ENCODE peak calls at places on chromosomes 12 and 14, in six cellular contexts. One of them, this sample, is unnamed.
A peak's percentile ranks its signal among the peaks of the same experiment; 100 is the strongest.

GRCh38 chr12:90712671-90713070 is 242.3 kb downstream of the CCER1 start:
- DNase-seq in HepG2: no peak
- DNase-seq in GM12891: no peak
- DNase-seq in GM12878: no peak
- DNase-seq in K562: no peak
- DNase-seq in H1: no peak
- DNase-seq in this sample: no peak

GRCh38 chr12:52395761-52396434 is 10.2 kb downstream of the KRT82 start:
- DNase-seq in HepG2: peak; percentile 33
- DNase-seq in GM12891: no peak
- DNase-seq in H1: peak; percentile 87
- DNase-seq in GM12878: no peak
- DNase-seq in K562: peak; percentile 57
- DNase-seq in this sample: no peak

GRCh38 chr14:77991128-77991772 is 178.9 kb upstream of the NRXN3 start:
- DNase-seq in GM12891: peak; percentile 15
- DNase-seq in GM12878: no peak
- DNase-seq in H1: no peak
- DNase-seq in HepG2: peak; percentile 7
- DNase-seq in K562: no peak
- DNase-seq in this sample: no peak

GRCh38 chr12:10196210-10196609 is 16.5 kb upstream of the GABARAPL1 start:
- DNase-seq in H1: no peak
- DNase-seq in HepG2: no peak
- DNase-seq in GM12878: peak; percentile 37
- DNase-seq in K562: no peak
- DNase-seq in GM12891: peak; percentile 32
- DNase-seq in this sample: peak; percentile 22

GRCh38 chr12:105995986-105996385 is 142.8 kb downstream of the NUAK1 start:
- DNase-seq in H1: no peak
- DNase-seq in HepG2: no peak
- DNase-seq in GM12891: no peak
- DNase-seq in GM12878: no peak
- DNase-seq in K562: no peak
- DNase-seq in this sample: no peak

GRCh38 chr14:83632375-83632774 is 1897.6 kb upstream of the FLRT2 start:
- DNase-seq in H1: no peak
- DNase-seq in GM12891: no peak
- DNase-seq in HepG2: no peak
- DNase-seq in GM12878: no peak
- DNase-seq in K562: no peak
- DNase-seq in this sample: no peak

GRCh38 chr12:101051901-101052550 is 158.0 kb downstream of the SLC5A8 start:
- DNase-seq in GM12891: no peak
- DNase-seq in K562: no peak
- DNase-seq in HepG2: peak; percentile 88
- DNase-seq in GM12878: no peak
- DNase-seq in H1: no peak
- DNase-seq in this sample: no peak

GRCh38 chr12:110600254-110600653 is 13.7 kb upstream of the TCTN1 start:
- DNase-seq in GM12891: no peak
- DNase-seq in HepG2: peak; percentile 70
- DNase-seq in K562: no peak
- DNase-seq in GM12878: no peak
- DNase-seq in H1: no peak
- DNase-seq in this sample: no peak

GRCh38 chr14:72545411-72546311 is 348.2 kb downstream of the DPF3 start:
- DNase-seq in GM12891: no peak
- DNase-seq in H1: no peak
- DNase-seq in HepG2: no peak
- DNase-seq in K562: no peak
- DNase-seq in GM12878: no peak
- DNase-seq in this sample: no peak

GRCh38 chr14:103078420-103078749 is 5.6 kb upstream of the LBHD2 start:
- DNase-seq in GM12878: peak; percentile 48
- DNase-seq in H1: no peak
- DNase-seq in HepG2: peak; percentile 73
- DNase-seq in GM12891: peak; percentile 79
- DNase-seq in K562: peak; percentile 63
- DNase-seq in this sample: peak; percentile 76

GRCh38 chr12:48351022-48351708 is 446 bp upstream of the ZNF641 start:
- DNase-seq in K562: no peak
- DNase-seq in H1: no peak
- DNase-seq in HepG2: peak; percentile 47
- DNase-seq in GM12878: no peak
- DNase-seq in GM12891: no peak
- DNase-seq in this sample: no peak

GRCh38 chr12:31589582-31589895 is 1.4 kb downstream of the DENND5B start:
- DNase-seq in HepG2: no peak
- DNase-seq in GM12878: no peak
- DNase-seq in H1: no peak
- DNase-seq in K562: no peak
- DNase-seq in GM12891: peak; percentile 46
- DNase-seq in this sample: peak; percentile 42

GRCh38 chr14:102900631-102901571 is 21.6 kb upstream of the AMN start:
- DNase-seq in GM12891: peak; percentile 37
- DNase-seq in H1: no peak
- DNase-seq in HepG2: no peak
- DNase-seq in K562: no peak
- DNase-seq in GM12878: no peak
- DNase-seq in this sample: no peak

GRCh38 chr12:38890102-38890501 is 15.3 kb downstream of the CPNE8 start:
- DNase-seq in GM12878: no peak
- DNase-seq in K562: no peak
- DNase-seq in H1: no peak
- DNase-seq in HepG2: no peak
- DNase-seq in GM12891: no peak
- DNase-seq in this sample: no peak

GRCh38 chr12:86196465-86196864 is 59.7 kb downstream of the MGAT4C start:
- DNase-seq in GM12891: no peak
- DNase-seq in HepG2: no peak
- DNase-seq in H1: no peak
- DNase-seq in GM12878: no peak
- DNase-seq in K562: no peak
- DNase-seq in this sample: no peak

GRCh38 chr12:86193931-86194330 is 62.3 kb downstream of the MGAT4C start:
- DNase-seq in GM12878: no peak
- DNase-seq in GM12891: no peak
- DNase-seq in HepG2: no peak
- DNase-seq in H1: no peak
- DNase-seq in K562: no peak
- DNase-seq in this sample: no peak

GRCh38 chr12:86194721-86195120 is 61.5 kb downstream of the MGAT4C start:
- DNase-seq in HepG2: no peak
- DNase-seq in H1: no peak
- DNase-seq in K562: no peak
- DNase-seq in GM12891: no peak
- DNase-seq in GM12878: no peak
- DNase-seq in this sample: no peak
- TF ChIP-seq POLR2A in HepG2: no peak
- TF ChIP-seq POLR2A in H1: no peak
- TF ChIP-seq POLR2A in K562: no peak
- TF ChIP-seq POLR2A in GM12891: no peak
- TF ChIP-seq POLR2A in GM12878: no peak
- TF ChIP-seq POLR2A in this sample: no peak

DNA sequence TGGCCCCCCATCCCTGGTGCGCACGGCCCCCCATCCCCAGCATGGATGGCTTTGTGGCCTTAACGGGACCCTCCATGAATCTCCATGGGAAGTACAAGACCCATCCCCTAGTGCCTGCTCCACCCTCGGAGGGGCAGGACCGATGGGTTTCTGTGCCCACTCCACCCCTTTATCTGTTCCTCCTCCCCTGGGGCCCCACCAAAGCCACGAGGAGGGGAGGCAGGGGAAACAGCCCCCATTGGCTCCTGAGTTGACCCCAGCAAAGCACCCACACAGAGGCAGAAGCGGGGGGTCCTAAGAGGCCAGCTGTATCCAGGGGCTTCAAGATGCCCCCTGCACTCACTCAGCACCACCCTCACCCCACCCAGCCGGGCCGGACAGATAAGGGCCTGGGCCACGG is 36.1 kb upstream of the TMEM179 start:
- DNase-seq in K562: no peak
- DNase-seq in HepG2: no peak
- DNase-seq in GM12878: no peak
- DNase-seq in H1: no peak
- DNase-seq in GM12891: no peak
- DNase-seq in this sample: no peak
- TF ChIP-seq POLR2AphosphoS5 in K562: no peak
- TF ChIP-seq POLR2AphosphoS5 in HepG2: no peak
- TF ChIP-seq POLR2AphosphoS5 in GM12878: no peak
- TF ChIP-seq POLR2AphosphoS5 in H1: no peak
- TF ChIP-seq POLR2AphosphoS5 in GM12891: no peak
- TF ChIP-seq POLR2AphosphoS5 in this sample: no peak

GRCh38 chr12:14239935-14240872 is 125.3 kb upstream of the ATF7IP start:
- DNase-seq in H1: peak; percentile 52
- DNase-seq in HepG2: no peak
- DNase-seq in K562: no peak
- DNase-seq in GM12878: peak; percentile 75
- DNase-seq in GM12891: no peak
- DNase-seq in this sample: no peak
- TF ChIP-seq TAF1 in H1: no peak
- TF ChIP-seq TAF1 in HepG2: no peak
- TF ChIP-seq TAF1 in K562: no peak
- TF ChIP-seq TAF1 in GM12878: no peak
- TF ChIP-seq TAF1 in GM12891: no peak
- TF ChIP-seq TAF1 in this sample: no peak

DNA sequence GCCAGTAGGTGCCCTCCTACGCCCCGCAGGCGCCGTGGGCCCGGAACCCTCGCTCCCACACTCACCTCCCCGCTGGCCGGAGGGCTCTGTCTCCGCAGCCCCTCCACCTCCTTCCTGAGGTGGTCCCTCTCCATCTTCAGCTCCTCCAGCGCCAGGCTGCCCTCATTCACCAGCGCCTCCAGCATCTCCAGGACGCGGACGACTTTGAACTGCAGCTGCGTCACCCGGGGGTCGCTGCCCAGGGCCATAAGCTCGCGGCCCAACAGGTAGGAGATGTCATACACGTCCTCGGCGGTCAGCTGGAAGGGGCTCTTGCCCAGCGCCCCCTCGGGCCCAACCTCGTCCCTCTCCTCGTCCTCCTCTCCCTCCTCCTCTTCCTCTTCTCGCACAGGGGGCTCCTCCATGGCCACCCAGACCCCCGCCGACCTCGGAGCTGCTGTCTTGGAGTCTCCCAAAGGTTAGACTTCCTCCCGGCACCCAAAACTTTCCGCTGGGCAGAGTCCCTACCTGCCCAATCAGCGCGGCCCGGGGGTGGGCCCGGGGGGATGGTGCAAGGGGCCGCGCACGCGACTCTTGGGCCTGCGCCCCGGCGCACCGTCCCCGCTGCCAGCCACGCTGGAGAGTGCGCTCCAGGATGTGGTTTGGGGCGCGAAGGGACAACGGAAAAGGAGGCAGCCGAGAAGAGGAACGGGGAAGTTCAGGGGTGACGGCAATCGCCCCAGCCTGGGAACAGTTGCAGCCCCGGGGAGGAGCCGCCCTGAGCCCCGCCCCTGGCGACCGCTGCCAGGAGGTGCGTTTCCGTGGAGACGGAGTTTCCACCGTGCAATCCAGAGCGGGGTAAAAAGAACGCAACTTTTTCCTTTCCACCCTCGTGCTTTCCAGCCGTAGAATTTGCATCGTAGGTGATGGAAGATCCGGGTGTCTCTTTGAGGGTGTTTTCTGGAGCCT is at the start of gene RILPL2:
- DNase-seq in K562: peak; percentile 88
- DNase-seq in GM12891: peak; percentile 80
- DNase-seq in GM12878: peak; percentile 86
- DNase-seq in HepG2: peak; percentile 49
- DNase-seq in H1: peak; percentile 89
- DNase-seq in this sample: peak; percentile 88
- TF ChIP-seq POLR2A in K562: peak; percentile 64
- TF ChIP-seq POLR2A in GM12891: peak; percentile 55
- TF ChIP-seq POLR2A in GM12878: peak; percentile 81
- TF ChIP-seq POLR2A in HepG2: peak; percentile 42
- TF ChIP-seq POLR2A in H1: no peak
- TF ChIP-seq POLR2A in this sample: peak; percentile 71

DNA sequence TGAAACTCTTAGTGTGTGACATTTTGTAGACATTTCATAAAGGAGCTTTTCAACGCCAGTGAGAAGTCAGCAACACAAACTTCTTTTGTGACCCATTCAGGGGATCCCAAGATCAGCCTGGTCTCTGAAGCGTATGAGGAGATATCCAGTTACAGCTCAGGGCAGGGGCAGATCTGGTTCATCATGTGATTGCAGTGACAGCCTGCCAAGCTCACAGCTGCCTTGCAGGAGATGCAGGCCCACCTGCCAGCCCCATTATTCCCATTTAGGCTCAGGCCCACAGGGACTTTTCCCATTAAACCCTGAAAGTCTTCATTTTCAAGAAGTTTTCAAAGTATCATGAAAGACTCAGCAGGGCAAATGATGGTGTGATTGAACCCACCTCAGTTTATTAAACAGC is 38.3 kb downstream of the SRGAP1 start:
- DNase-seq in GM12891: no peak
- DNase-seq in H1: no peak
- DNase-seq in HepG2: no peak
- DNase-seq in K562: no peak
- DNase-seq in GM12878: no peak
- DNase-seq in this sample: no peak
- TF ChIP-seq POLR2AphosphoS5 in GM12891: no peak
- TF ChIP-seq POLR2AphosphoS5 in H1: no peak
- TF ChIP-seq POLR2AphosphoS5 in HepG2: no peak
- TF ChIP-seq POLR2AphosphoS5 in K562: no peak
- TF ChIP-seq POLR2AphosphoS5 in GM12878: no peak
- TF ChIP-seq POLR2AphosphoS5 in this sample: no peak

GRCh38 chr12:63846249-63846967 is 1.9 kb downstream of the SRGAP1 start:
- DNase-seq in HepG2: no peak
- DNase-seq in K562: no peak
- DNase-seq in GM12891: no peak
- DNase-seq in H1: no peak
- DNase-seq in GM12878: no peak
- DNase-seq in this sample: no peak
- TF ChIP-seq TAF1 in HepG2: no peak
- TF ChIP-seq TAF1 in K562: no peak
- TF ChIP-seq TAF1 in GM12891: no peak
- TF ChIP-seq TAF1 in H1: no peak
- TF ChIP-seq TAF1 in GM12878: no peak
- TF ChIP-seq TAF1 in this sample: no peak

This sample was measured in GM12892.